ENCODE peak calls at places on chromosome 6, in ten cellular contexts. P is epithelial cell of esophagus, Q is cardiac muscle cell, V is nephron progenitor cell, S is neural crest cell, B is DND-41, X is choroid plexus epithelial cell, O is IMR-90, R is lower lobe of right lung, K is GM12864. N is an unnamed sample.
A peak's percentile ranks its signal among the peaks of the same experiment; 100 is the strongest.

GRCh38 chr6:97203343-97203742 is 79.7 kb downstream of the MMS22L start:
- DNase-seq in P (peak; percentile 40), Q (peak; percentile 28), V (no peak), S (no peak), B (peak; percentile 33), X (peak; percentile 32), O (peak; percentile 53), R (no peak), K (no peak), N (no peak)

GRCh38 chr6:53761036-53761435 is 33.8 kb upstream of the LRRC1 start:
- DNase-seq in P (no peak), Q (no peak), V (no peak), S (no peak), B (no peak), X (no peak), O (peak; percentile 16), R (no peak), K (no peak), N (no peak)

GRCh38 chr6:89145962-89146747 is at the start of gene PM20D2:
- DNase-seq in P (peak; percentile 44), Q (peak; percentile 51), V (peak; percentile 75), S (peak; percentile 40), B (peak; percentile 78), X (peak; percentile 19), O (peak; percentile 20), R (peak; percentile 75), K (no peak), N (peak; percentile 69)

GRCh38 chr6:164069352-164070022 is 655.0 kb downstream of the QKI start:
- DNase-seq in P (no peak), Q (peak; percentile 75), V (no peak), S (peak; percentile 44), B (no peak), X (peak; percentile 8), O (no peak), R (no peak), K (no peak), N (peak; percentile 2)

GRCh38 chr6:170272341-170273065 is 18.4 kb downstream of the DLL1 start:
- DNase-seq in P (no peak), Q (no peak), V (no peak), S (no peak), B (no peak), X (no peak), O (no peak), R (peak; percentile 45), K (no peak), N (no peak)

GRCh38 chr6:28747631-28748157 is 176.1 kb downstream of the TRIM27 start:
- DNase-seq in P (peak; percentile 91), Q (peak; percentile 60), V (peak; percentile 48), S (peak; percentile 5), B (no peak), X (peak; percentile 82), O (peak; percentile 84), R (no peak), K (no peak), N (peak; percentile 86)

GRCh38 chr6:146582857-146583256 is 15.9 kb upstream of the ADGB start:
- DNase-seq in P (peak; percentile 41), Q (peak; percentile 69), V (no peak), S (no peak), B (no peak), X (peak; percentile 44), O (peak; percentile 4), R (peak; percentile 60), K (no peak), N (peak; percentile 54)

GRCh38 chr6:75220365-75220764 is 14.5 kb upstream of the COL12A1 start:
- DNase-seq in P (no peak), Q (no peak), V (no peak), S (no peak), B (no peak), X (no peak), O (peak; percentile 27), R (no peak), K (no peak), N (no peak)

GRCh38 chr6:4743026-4743425 is 33.2 kb upstream of the CDYL start:
- DNase-seq in P (peak; percentile 23), Q (peak; percentile 37), V (no peak), S (no peak), B (no peak), X (no peak), O (no peak), R (no peak), K (no peak), N (no peak)

GRCh38 chr6:110329729-110330436 is 28.3 kb downstream of the METTL24 start:
- DNase-seq in P (no peak), Q (peak; percentile 43), V (peak; percentile 33), S (no peak), B (no peak), X (peak; percentile 67), O (peak; percentile 31), R (no peak), K (no peak), N (no peak)

GRCh38 chr6:162245831-162246230 is 481.7 kb downstream of the PRKN start:
- DNase-seq in P (no peak), Q (no peak), V (no peak), S (no peak), B (no peak), X (no peak), O (no peak), R (no peak), K (no peak), N (no peak)

DNA sequence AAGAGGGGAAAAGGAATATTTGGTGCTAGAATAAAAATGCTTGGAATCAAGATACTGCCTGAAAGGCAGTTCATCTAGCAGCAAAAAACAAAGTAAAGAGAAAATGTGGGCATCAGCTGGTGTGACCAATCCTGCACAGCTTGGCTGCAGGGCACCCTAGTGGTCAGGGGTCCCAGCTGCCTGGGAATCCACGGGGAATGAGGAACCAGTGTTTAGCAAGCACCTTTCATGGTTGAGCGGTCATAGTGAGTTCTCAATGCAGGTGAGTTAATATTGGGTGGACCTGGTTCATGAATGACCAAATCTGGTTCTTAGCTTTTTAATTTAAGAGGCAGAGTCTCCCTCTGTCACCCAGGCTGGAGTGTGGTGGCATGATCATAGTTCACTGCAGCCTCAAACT is 53.3 kb downstream of the CAP2 start:
- DNase-seq in P (no peak), Q (no peak), V (no peak), S (no peak), B (no peak), X (no peak), O (no peak), R (no peak), K (no peak), N (no peak)
- TF ChIP-seq CTCF in P (no peak), Q (no peak), V (no peak), S (no peak), B (no peak), X (no peak), O (no peak), R (no peak), K (no peak), N (no peak)

DNA sequence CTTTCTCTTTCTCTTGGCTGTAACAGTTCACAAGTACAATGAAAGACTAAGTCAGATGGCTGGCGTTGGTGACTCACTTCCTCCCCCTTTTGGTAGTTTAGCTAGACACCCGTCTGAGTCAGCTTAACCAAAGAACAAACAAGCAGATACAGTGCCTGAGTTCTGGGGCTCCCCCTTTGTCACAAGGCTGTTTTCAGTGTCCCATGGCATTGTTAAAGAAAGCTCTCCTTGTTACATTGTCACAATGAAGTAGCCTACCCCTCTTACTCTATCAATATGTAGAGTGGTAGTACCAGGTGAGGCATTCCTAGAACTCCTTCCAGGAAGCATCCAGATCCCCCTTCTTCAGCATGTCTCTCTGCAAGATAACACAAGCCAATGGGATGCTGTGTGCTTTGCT is 38.6 kb downstream of the KIAA0408 start:
- DNase-seq in P (peak; percentile 94), Q (peak; percentile 93), V (peak; percentile 17), S (peak; percentile 22), B (peak; percentile 59), X (peak; percentile 97), O (peak; percentile 97), R (no peak), K (peak; percentile 80), N (peak; percentile 91)
- TF ChIP-seq CTCF in P (peak; percentile 62), Q (peak; percentile 64), V (peak; percentile 41), S (peak; percentile 59), B (peak; percentile 69), X (peak; percentile 68), O (peak; percentile 55), R (peak; percentile 53), K (peak; percentile 64), N (peak; percentile 46)

DNA sequence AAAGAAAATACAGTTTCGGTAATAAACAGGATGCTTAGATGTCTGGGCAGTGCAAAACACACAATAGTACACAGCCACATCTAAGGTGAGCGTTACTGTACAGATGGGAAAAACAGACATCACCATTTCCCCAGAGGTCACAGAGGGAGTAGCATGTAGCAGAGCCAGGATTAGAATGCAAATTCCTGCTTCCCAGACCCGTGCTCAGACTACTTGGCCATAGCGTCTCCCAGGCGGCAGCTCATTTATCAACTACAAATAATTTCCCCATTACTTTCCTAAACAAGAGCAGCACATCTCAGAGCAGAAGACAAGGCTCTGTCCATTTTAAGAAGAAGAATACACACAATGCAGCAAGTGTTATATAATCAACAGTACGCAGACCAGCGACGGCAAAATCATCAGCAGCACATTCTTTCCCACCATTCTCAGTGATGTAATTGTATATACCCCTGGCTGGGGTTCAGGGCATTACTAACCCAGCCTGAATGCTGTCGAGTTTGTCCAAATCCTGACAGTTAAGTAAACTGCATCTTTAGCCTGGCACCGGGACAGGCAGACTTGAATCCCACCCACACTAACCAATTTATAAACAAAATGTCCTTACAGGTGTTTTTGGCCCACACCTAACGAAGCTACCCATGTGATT is 61.9 kb downstream of the CNKSR3 start:
- DNase-seq in P (peak; percentile 18), Q (peak; percentile 76), V (peak; percentile 10), S (no peak), B (no peak), X (peak; percentile 88), O (peak; percentile 93), R (no peak), K (no peak), N (no peak)
- TF ChIP-seq CTCF in P (peak; percentile 11), Q (peak; percentile 24), V (peak; percentile 20), S (peak; percentile 46), B (no peak), X (peak; percentile 22), O (peak; percentile 12), R (peak; percentile 22), K (no peak), N (no peak)

GRCh38 chr6:169082817-169083540 is 170.7 kb downstream of the THBS2 start:
- DNase-seq in P (no peak), Q (no peak), V (no peak), S (no peak), B (no peak), X (no peak), O (no peak), R (no peak), K (no peak), N (no peak)

GRCh38 chr6:169087436-169088046 is 166.1 kb downstream of the THBS2 start:
- DNase-seq in P (no peak), Q (peak; percentile 77), V (no peak), S (no peak), B (no peak), X (peak; percentile 27), O (peak; percentile 47), R (no peak), K (no peak), N (no peak)

GRCh38 chr6:169084067-169084466 is 169.6 kb downstream of the THBS2 start:
- DNase-seq in P (no peak), Q (no peak), V (no peak), S (no peak), B (no peak), X (no peak), O (no peak), R (no peak), K (no peak), N (no peak)

GRCh38 chr6:169086020-169086419 is 167.6 kb downstream of the THBS2 start:
- DNase-seq in P (peak; percentile 57), Q (no peak), V (no peak), S (no peak), B (no peak), X (no peak), O (no peak), R (no peak), K (no peak), N (no peak)

GRCh38 chr6:169085466-169085865 is 168.2 kb downstream of the THBS2 start:
- DNase-seq in P (no peak), Q (no peak), V (no peak), S (no peak), B (no peak), X (no peak), O (no peak), R (no peak), K (no peak), N (no peak)
- TF ChIP-seq CTCF in P (no peak), Q (no peak), V (no peak), S (no peak), B (no peak), X (no peak), O (no peak), R (no peak), K (no peak), N (no peak)

N was measured in MCF 10A.